ENCODE peak calls at places on chromosomes 4 and X, in eight cellular contexts. One of them, this sample, is unnamed.

GRCh38 chrX:132463411-132463810 is 25.4 kb downstream of the MBNL3 start:
- DNase-seq in lower leg skin: no peak
- DNase-seq in endothelial cell: no peak
- DNase-seq in GM18507: no peak
- DNase-seq in NCI-H460: no peak
- DNase-seq in ecto neural progenitor cell: no peak
- DNase-seq in psoas muscle: no peak
- DNase-seq in iris pigment epithelial cell: peak
- DNase-seq in this sample: no peak

GRCh38 chr4:33160126-33160525 is 2440.0 kb downstream of the PCDH7 start:
- DNase-seq in lower leg skin: no peak
- DNase-seq in endothelial cell: peak
- DNase-seq in GM18507: no peak
- DNase-seq in NCI-H460: no peak
- DNase-seq in ecto neural progenitor cell: no peak
- DNase-seq in psoas muscle: no peak
- DNase-seq in iris pigment epithelial cell: peak
- DNase-seq in this sample: no peak

GRCh38 chr4:4526401-4526800 is 15.4 kb downstream of the STX18 start:
- DNase-seq in lower leg skin: no peak
- DNase-seq in endothelial cell: no peak
- DNase-seq in GM18507: no peak
- DNase-seq in NCI-H460: no peak
- DNase-seq in ecto neural progenitor cell: no peak
- DNase-seq in psoas muscle: no peak
- DNase-seq in iris pigment epithelial cell: no peak
- DNase-seq in this sample: no peak

GRCh38 chr4:55754754-55755350 is 64.7 kb upstream of the EXOC1L start:
- DNase-seq in lower leg skin: no peak
- DNase-seq in endothelial cell: no peak
- DNase-seq in GM18507: no peak
- DNase-seq in NCI-H460: no peak
- DNase-seq in ecto neural progenitor cell: no peak
- DNase-seq in psoas muscle: no peak
- DNase-seq in iris pigment epithelial cell: peak
- DNase-seq in this sample: no peak

GRCh38 chr4:14952352-14952751 is 49.9 kb upstream of the CPEB2 start:
- DNase-seq in lower leg skin: no peak
- DNase-seq in endothelial cell: no peak
- DNase-seq in GM18507: no peak
- DNase-seq in NCI-H460: no peak
- DNase-seq in ecto neural progenitor cell: no peak
- DNase-seq in psoas muscle: no peak
- DNase-seq in iris pigment epithelial cell: no peak
- DNase-seq in this sample: no peak

GRCh38 chrX:16465081-16465876 is 184.7 kb upstream of the S100G start:
- DNase-seq in lower leg skin: no peak
- DNase-seq in endothelial cell: no peak
- DNase-seq in GM18507: no peak
- DNase-seq in NCI-H460: no peak
- DNase-seq in ecto neural progenitor cell: no peak
- DNase-seq in psoas muscle: no peak
- DNase-seq in iris pigment epithelial cell: peak
- DNase-seq in this sample: no peak

GRCh38 chr4:98653890-98654867 is 4.2 kb downstream of the TSPAN5 start:
- DNase-seq in lower leg skin: no peak
- DNase-seq in endothelial cell: no peak
- DNase-seq in GM18507: no peak
- DNase-seq in NCI-H460: no peak
- DNase-seq in ecto neural progenitor cell: no peak
- DNase-seq in psoas muscle: no peak
- DNase-seq in iris pigment epithelial cell: peak
- DNase-seq in this sample: no peak

GRCh38 chrX:46601283-46601682 is 27.7 kb downstream of the CHST7 start:
- DNase-seq in lower leg skin: no peak
- DNase-seq in endothelial cell: no peak
- DNase-seq in GM18507: no peak
- DNase-seq in NCI-H460: no peak
- DNase-seq in ecto neural progenitor cell: no peak
- DNase-seq in psoas muscle: no peak
- DNase-seq in iris pigment epithelial cell: peak
- DNase-seq in this sample: no peak

GRCh38 chrX:31269914-31270313 is 198.1 kb upstream of the FTHL17 start:
- DNase-seq in lower leg skin: no peak
- DNase-seq in endothelial cell: no peak
- DNase-seq in GM18507: no peak
- DNase-seq in NCI-H460: no peak
- DNase-seq in ecto neural progenitor cell: no peak
- DNase-seq in psoas muscle: no peak
- DNase-seq in iris pigment epithelial cell: no peak
- DNase-seq in this sample: no peak

GRCh38 chr4:5751918-5752802 is 41.2 kb downstream of the EVC start:
- DNase-seq in lower leg skin: peak
- DNase-seq in endothelial cell: peak
- DNase-seq in GM18507: no peak
- DNase-seq in NCI-H460: no peak
- DNase-seq in ecto neural progenitor cell: peak
- DNase-seq in psoas muscle: no peak
- DNase-seq in iris pigment epithelial cell: peak
- DNase-seq in this sample: no peak

GRCh38 chr4:129140521-129140920 is 44.6 kb downstream of the C4orf33 start:
- DNase-seq in lower leg skin: no peak
- DNase-seq in endothelial cell: no peak
- DNase-seq in GM18507: no peak
- DNase-seq in NCI-H460: no peak
- DNase-seq in ecto neural progenitor cell: no peak
- DNase-seq in psoas muscle: no peak
- DNase-seq in iris pigment epithelial cell: no peak
- DNase-seq in this sample: no peak

GRCh38 chrX:10952619-10953018 is 158.5 kb upstream of the HCCS start:
- DNase-seq in lower leg skin: no peak
- DNase-seq in endothelial cell: no peak
- DNase-seq in GM18507: no peak
- DNase-seq in NCI-H460: no peak
- DNase-seq in ecto neural progenitor cell: no peak
- DNase-seq in psoas muscle: no peak
- DNase-seq in iris pigment epithelial cell: peak
- DNase-seq in this sample: no peak

GRCh38 chr4:100688368-100688767 is 170.5 kb upstream of the EMCN start:
- DNase-seq in lower leg skin: no peak
- DNase-seq in endothelial cell: no peak
- DNase-seq in GM18507: no peak
- DNase-seq in NCI-H460: no peak
- DNase-seq in ecto neural progenitor cell: no peak
- DNase-seq in psoas muscle: no peak
- DNase-seq in iris pigment epithelial cell: no peak
- DNase-seq in this sample: no peak